ENCODE peak calls at places on chromosomes 7 and 10, in six cellular contexts. One of them, this sample, is unnamed. For H3K27me3, the result is how much of the 10 kb centered on the place peaks cover.

GRCh38 chr7:95396136-95397032 is at the start of gene PON3:
- DNase-seq in breast epithelium: peak
- DNase-seq in Peyer's patch: no peak
- DNase-seq in heart left ventricle: peak
- DNase-seq in HCT116: peak
- DNase-seq in PC-9: no peak
- DNase-seq in this sample: no peak

GRCh38 chr7:107594961-107595737 is 15.1 kb downstream of the BCAP29 start:
- DNase-seq in breast epithelium: no peak
- DNase-seq in Peyer's patch: no peak
- DNase-seq in heart left ventricle: no peak
- DNase-seq in HCT116: no peak
- DNase-seq in PC-9: peak
- DNase-seq in this sample: peak

GRCh38 chr7:24762771-24763170 is 5.5 kb upstream of the GSDME start:
- DNase-seq in breast epithelium: no peak
- DNase-seq in Peyer's patch: no peak
- DNase-seq in heart left ventricle: no peak
- DNase-seq in HCT116: no peak
- DNase-seq in PC-9: no peak
- DNase-seq in this sample: no peak

GRCh38 chr10:126963354-126963753 is 58.1 kb downstream of the DOCK1 start:
- DNase-seq in breast epithelium: no peak
- DNase-seq in Peyer's patch: no peak
- DNase-seq in heart left ventricle: no peak
- DNase-seq in HCT116: no peak
- DNase-seq in PC-9: no peak
- DNase-seq in this sample: no peak

GRCh38 chr7:68929712-68930395 is 668.4 kb upstream of the AUTS2 start:
- DNase-seq in breast epithelium: no peak
- DNase-seq in Peyer's patch: no peak
- DNase-seq in heart left ventricle: no peak
- DNase-seq in HCT116: no peak
- DNase-seq in PC-9: no peak
- DNase-seq in this sample: no peak

GRCh38 chr7:73730485-73730884 is 8.1 kb downstream of the ABHD11 start:
- DNase-seq in breast epithelium: no peak
- DNase-seq in Peyer's patch: no peak
- DNase-seq in heart left ventricle: no peak
- DNase-seq in HCT116: no peak
- DNase-seq in PC-9: no peak
- DNase-seq in this sample: no peak

GRCh38 chr7:55563596-55564325 is 8.5 kb downstream of the VOPP1 start:
- DNase-seq in breast epithelium: no peak
- DNase-seq in Peyer's patch: no peak
- DNase-seq in heart left ventricle: no peak
- DNase-seq in HCT116: no peak
- DNase-seq in PC-9: peak
- DNase-seq in this sample: no peak

GRCh38 chr10:107238275-107238674 is 73.8 kb upstream of the SORCS1 start:
- DNase-seq in breast epithelium: no peak
- DNase-seq in Peyer's patch: no peak
- DNase-seq in heart left ventricle: no peak
- DNase-seq in HCT116: no peak
- DNase-seq in PC-9: no peak
- DNase-seq in this sample: no peak

GRCh38 chr7:155257482-155258232 is 40.0 kb upstream of the INSIG1 start:
- DNase-seq in breast epithelium: peak
- DNase-seq in Peyer's patch: no peak
- DNase-seq in heart left ventricle: peak
- DNase-seq in HCT116: no peak
- DNase-seq in PC-9: peak
- DNase-seq in this sample: no peak

GRCh38 chr10:5963591-5963990 is 13.8 kb downstream of the IL15RA start:
- DNase-seq in breast epithelium: peak
- DNase-seq in Peyer's patch: no peak
- DNase-seq in heart left ventricle: peak
- DNase-seq in HCT116: no peak
- DNase-seq in PC-9: no peak
- DNase-seq in this sample: no peak

GRCh38 chr10:34994565-34995142 is 95.5 kb downstream of the CUL2 start:
- DNase-seq in breast epithelium: peak
- DNase-seq in Peyer's patch: no peak
- DNase-seq in heart left ventricle: peak
- DNase-seq in HCT116: peak
- DNase-seq in PC-9: peak
- DNase-seq in this sample: peak

GRCh38 chr7:68807681-68808080 is 790.6 kb upstream of the AUTS2 start:
- DNase-seq in breast epithelium: no peak
- DNase-seq in Peyer's patch: no peak
- DNase-seq in heart left ventricle: no peak
- DNase-seq in HCT116: no peak
- DNase-seq in PC-9: no peak
- DNase-seq in this sample: no peak

GRCh38 chr10:119654540-119654939 is 3.4 kb downstream of the BAG3 start:
- DNase-seq in breast epithelium: peak
- DNase-seq in Peyer's patch: no peak
- DNase-seq in heart left ventricle: peak
- DNase-seq in HCT116: no peak
- DNase-seq in PC-9: peak
- DNase-seq in this sample: peak
- H3K4me3 ChIP-seq in breast epithelium: peak
- H3K4me3 ChIP-seq in Peyer's patch: no peak
- H3K4me3 ChIP-seq in heart left ventricle: peak
- H3K4me3 ChIP-seq in HCT116: no peak
- H3K4me3 ChIP-seq in PC-9: peak
- H3K4me3 ChIP-seq in this sample: peak

GRCh38 chr10:117075064-117075463 is 63.0 kb downstream of the VAX1 start:
- DNase-seq in breast epithelium: no peak
- DNase-seq in Peyer's patch: no peak
- DNase-seq in heart left ventricle: no peak
- DNase-seq in HCT116: no peak
- DNase-seq in PC-9: peak
- DNase-seq in this sample: no peak

GRCh38 chr10:117071293-117072050 is 66.5 kb upstream of the SHTN1 start:
- DNase-seq in breast epithelium: no peak
- DNase-seq in Peyer's patch: no peak
- DNase-seq in heart left ventricle: no peak
- DNase-seq in HCT116: no peak
- DNase-seq in PC-9: peak
- DNase-seq in this sample: no peak

GRCh38 chr10:117078168-117078837 is 59.8 kb downstream of the VAX1 start:
- DNase-seq in breast epithelium: no peak
- DNase-seq in Peyer's patch: no peak
- DNase-seq in heart left ventricle: no peak
- DNase-seq in HCT116: peak
- DNase-seq in PC-9: peak
- DNase-seq in this sample: no peak

DNA sequence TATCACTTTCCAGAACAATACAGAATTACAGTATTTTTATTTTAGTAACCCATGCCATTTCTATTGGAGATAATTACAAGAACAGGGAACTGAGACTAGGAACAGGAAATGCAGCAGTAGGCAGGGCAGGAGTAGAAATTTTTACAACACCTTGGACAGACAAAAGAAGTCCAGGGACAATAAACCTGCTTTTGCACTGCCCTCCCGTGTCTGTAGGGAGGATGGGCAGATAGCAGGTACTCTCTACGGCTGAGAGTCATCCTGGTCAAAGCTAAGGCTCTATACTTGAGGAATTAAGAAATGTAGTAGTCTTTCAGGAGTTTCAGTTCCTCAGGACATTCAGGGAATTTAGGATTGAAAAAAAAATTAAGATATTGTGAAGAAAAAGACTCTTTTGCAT is 63.4 kb downstream of the VAX1 start:
- DNase-seq in breast epithelium: no peak
- DNase-seq in Peyer's patch: no peak
- DNase-seq in heart left ventricle: no peak
- DNase-seq in HCT116: peak
- DNase-seq in PC-9: no peak
- DNase-seq in this sample: no peak
- H3K27me3 ChIP-seq in breast epithelium: under half
- H3K27me3 ChIP-seq in Peyer's patch: under half
- H3K27me3 ChIP-seq in heart left ventricle: under half
- H3K27me3 ChIP-seq in HCT116: under half
- H3K27me3 ChIP-seq in PC-9: under half
- H3K27me3 ChIP-seq in this sample: under half

GRCh38 chr10:79191951-79192676 is 123.3 kb downstream of the ZMIZ1 start:
- DNase-seq in breast epithelium: no peak
- DNase-seq in Peyer's patch: no peak
- DNase-seq in heart left ventricle: no peak
- DNase-seq in HCT116: no peak
- DNase-seq in PC-9: peak
- DNase-seq in this sample: no peak
- H3K4me3 ChIP-seq in breast epithelium: no peak
- H3K4me3 ChIP-seq in Peyer's patch: no peak
- H3K4me3 ChIP-seq in heart left ventricle: no peak
- H3K4me3 ChIP-seq in HCT116: no peak
- H3K4me3 ChIP-seq in PC-9: no peak
- H3K4me3 ChIP-seq in this sample: no peak

GRCh38 chr10:110817614-110818013 is 54.1 kb upstream of the PDCD4 start:
- DNase-seq in breast epithelium: no peak
- DNase-seq in Peyer's patch: peak
- DNase-seq in heart left ventricle: no peak
- DNase-seq in HCT116: no peak
- DNase-seq in PC-9: no peak
- DNase-seq in this sample: no peak
- H3K27me3 ChIP-seq in breast epithelium: under half
- H3K27me3 ChIP-seq in Peyer's patch: under half
- H3K27me3 ChIP-seq in heart left ventricle: under half
- H3K27me3 ChIP-seq in HCT116: under half
- H3K27me3 ChIP-seq in PC-9: under half
- H3K27me3 ChIP-seq in this sample: under half

DNA sequence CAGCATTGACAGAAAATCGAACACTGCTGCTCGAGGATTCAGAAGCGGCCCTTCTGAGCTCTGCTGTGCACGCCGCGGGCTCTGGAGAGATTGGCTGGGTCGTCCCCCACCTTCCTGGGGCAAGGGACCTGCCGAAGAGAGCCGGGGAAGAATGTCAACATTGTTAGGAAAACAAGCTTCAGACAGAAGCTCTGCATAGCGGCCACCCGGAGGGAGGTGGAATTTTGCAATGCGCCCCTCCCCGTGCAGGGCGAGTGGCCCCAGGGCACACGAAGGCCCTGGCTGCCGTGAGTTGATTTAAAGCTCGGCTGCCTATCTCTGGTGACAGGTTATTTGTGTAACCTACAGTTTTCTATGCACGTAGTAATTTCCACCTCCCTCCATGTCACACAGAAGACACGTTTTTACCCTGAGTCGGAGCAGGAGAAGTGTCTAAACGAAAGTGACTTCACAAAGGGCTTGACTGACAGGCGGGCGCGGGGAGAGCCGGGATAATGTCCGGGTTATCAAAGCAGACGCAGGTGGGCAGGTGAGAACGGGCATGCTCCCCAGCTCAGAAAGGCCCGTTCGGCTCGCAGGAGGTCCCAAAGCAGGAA is 84.7 kb downstream of the PDGFA start:
- DNase-seq in breast epithelium: no peak
- DNase-seq in Peyer's patch: no peak
- DNase-seq in heart left ventricle: no peak
- DNase-seq in HCT116: no peak
- DNase-seq in PC-9: peak
- DNase-seq in this sample: no peak
- H3K4me3 ChIP-seq in breast epithelium: peak
- H3K4me3 ChIP-seq in Peyer's patch: peak
- H3K4me3 ChIP-seq in heart left ventricle: no peak
- H3K4me3 ChIP-seq in HCT116: no peak
- H3K4me3 ChIP-seq in PC-9: peak
- H3K4me3 ChIP-seq in this sample: no peak

DNA sequence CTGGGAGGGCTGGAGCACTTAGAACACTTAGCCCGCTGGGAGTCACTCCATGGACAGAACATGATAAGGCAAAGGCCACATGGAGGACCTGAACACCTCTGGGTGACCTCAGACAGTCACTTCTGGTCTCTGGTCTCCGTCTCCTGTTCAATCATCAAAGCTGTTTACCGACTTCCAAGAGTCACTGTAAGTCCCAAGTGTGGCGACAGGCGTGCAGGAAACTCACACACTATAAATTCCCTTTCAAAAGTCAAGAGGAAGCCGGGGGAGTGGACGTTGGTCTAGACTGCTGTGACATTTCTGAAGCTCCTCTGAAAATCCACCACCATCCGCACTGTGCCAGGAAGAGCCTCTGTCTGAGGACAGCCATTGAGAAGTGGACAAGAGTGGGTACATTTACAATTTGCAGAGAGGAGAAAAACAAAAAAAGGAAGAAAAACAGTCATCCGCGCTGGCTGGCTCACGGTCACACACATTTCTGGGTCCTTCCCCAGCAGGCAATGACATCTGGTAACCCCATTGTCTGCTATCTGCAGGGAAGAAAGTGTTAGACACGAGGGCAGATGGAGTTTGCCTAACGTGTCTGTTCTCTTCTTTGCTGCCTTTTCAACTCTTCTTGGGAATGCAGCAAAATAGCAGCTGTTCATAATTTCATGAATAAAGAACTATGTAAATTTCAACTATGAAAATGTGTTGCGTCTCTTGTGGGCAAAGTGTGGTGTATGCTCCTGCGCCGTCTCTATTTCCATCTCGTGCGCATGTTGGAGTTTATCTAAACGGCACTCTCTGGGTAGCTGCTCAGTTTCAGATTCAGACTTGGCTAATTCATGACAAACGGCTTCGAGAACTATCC is 32.9 kb upstream of the CUX1 start:
- DNase-seq in breast epithelium: no peak
- DNase-seq in Peyer's patch: no peak
- DNase-seq in heart left ventricle: no peak
- DNase-seq in HCT116: no peak
- DNase-seq in PC-9: no peak
- DNase-seq in this sample: no peak
- H3K27me3 ChIP-seq in breast epithelium: under half
- H3K27me3 ChIP-seq in Peyer's patch: under half
- H3K27me3 ChIP-seq in heart left ventricle: under half
- H3K27me3 ChIP-seq in HCT116: under half
- H3K27me3 ChIP-seq in PC-9: under half
- H3K27me3 ChIP-seq in this sample: under half

This sample was measured in RWPE2.